ENCODE peak calls at places on chromosomes 1 and 21, in nine cellular contexts. Q, L, X, O, C, M, E, T and Z are unnamed samples.

GRCh38 chr1:162682013-162682419 is 49.8 kb downstream of the DDR2 start:
- DNase-seq in Q (peak; percentile 44), L (no peak), X (no peak), O (no peak), C (no peak), M (no peak), E (no peak), T (no peak), Z (no peak)

GRCh38 chr1:147264158-147264768 is 21.8 kb downstream of the CHD1L start:
- DNase-seq in Q (peak; percentile 79), L (no peak), X (no peak), O (no peak), C (no peak), M (peak; percentile 23), E (no peak), T (no peak), Z (no peak)

GRCh38 chr1:219088778-219089557 is 84.7 kb upstream of the LYPLAL1 start:
- DNase-seq in Q (peak; percentile 95), L (no peak), X (peak; percentile 64), O (peak; percentile 60), C (peak; percentile 74), M (peak; percentile 78), E (peak; percentile 19), T (peak; percentile 72), Z (peak; percentile 83)

GRCh38 chr21:45336870-45337269 is 49.2 kb upstream of the POFUT2 start:
- DNase-seq in Q (peak; percentile 70), L (no peak), X (no peak), O (peak; percentile 12), C (peak; percentile 48), M (no peak), E (peak; percentile 38), T (no peak), Z (no peak)

GRCh38 chr1:26057189-26057588 is 10.2 kb downstream of the TRIM63 start:
- DNase-seq in Q (no peak), L (no peak), X (no peak), O (no peak), C (no peak), M (no peak), E (no peak), T (no peak), Z (no peak)

GRCh38 chr1:203520315-203520714 is 26.4 kb downstream of the OPTC start:
- DNase-seq in Q (no peak), L (no peak), X (no peak), O (no peak), C (no peak), M (no peak), E (no peak), T (no peak), Z (no peak)

GRCh38 chr1:34840426-34840825 is 19.1 kb downstream of the SMIM12 start:
- DNase-seq in Q (no peak), L (no peak), X (no peak), O (no peak), C (no peak), M (no peak), E (no peak), T (no peak), Z (no peak)

GRCh38 chr1:223756002-223756775 is 43.9 kb downstream of the CAPN2 start:
- DNase-seq in Q (no peak), L (no peak), X (no peak), O (no peak), C (no peak), M (no peak), E (no peak), T (no peak), Z (no peak)

GRCh38 chr1:109263234-109263596 is 13.9 kb downstream of the CELSR2 start:
- DNase-seq in Q (no peak), L (no peak), X (no peak), O (no peak), C (no peak), M (no peak), E (no peak), T (no peak), Z (no peak)

GRCh38 chr1:160491017-160491416 is 32.0 kb downstream of the SLAMF6 start:
- DNase-seq in Q (no peak), L (no peak), X (no peak), O (no peak), C (no peak), M (no peak), E (no peak), T (no peak), Z (no peak)

GRCh38 chr1:52237430-52237829 is 95.5 kb downstream of the ZFYVE9 start:
- DNase-seq in Q (peak; percentile 61), L (no peak), X (no peak), O (no peak), C (no peak), M (peak; percentile 11), E (no peak), T (no peak), Z (peak; percentile 39)

GRCh38 chr21:44872568-44873355 is 728 bp downstream of the PTTG1IP start:
- DNase-seq in Q (peak; percentile 47), L (peak; percentile 71), X (no peak), O (peak; percentile 52), C (peak; percentile 79), M (no peak), E (peak; percentile 46), T (no peak), Z (no peak)

GRCh38 chr1:157107702-157108101 is 8.1 kb upstream of the ETV3L start:
- DNase-seq in Q (no peak), L (no peak), X (no peak), O (no peak), C (peak; percentile 43), M (no peak), E (no peak), T (no peak), Z (no peak)

GRCh38 chr1:164320780-164321683 is 238.0 kb upstream of the PBX1 start:
- DNase-seq in Q (peak; percentile 53), L (peak; percentile 61), X (no peak), O (peak; percentile 24), C (peak; percentile 64), M (no peak), E (peak; percentile 25), T (no peak), Z (no peak)

GRCh38 chr1:171113377-171113776 is 22.7 kb downstream of the FMO3 start:
- DNase-seq in Q (no peak), L (no peak), X (no peak), O (no peak), C (no peak), M (peak; percentile 13), E (no peak), T (no peak), Z (no peak)

GRCh38 chr1:196180847-196181593 is 427.2 kb downstream of the KCNT2 start:
- DNase-seq in Q (peak; percentile 97), L (no peak), X (peak; percentile 59), O (no peak), C (no peak), M (peak; percentile 69), E (no peak), T (peak; percentile 13), Z (peak; percentile 92)

GRCh38 chr1:94118471-94118870 is 2.5 kb downstream of the ABCA4 start:
- DNase-seq in Q (no peak), L (no peak), X (no peak), O (no peak), C (no peak), M (no peak), E (no peak), T (no peak), Z (no peak)

GRCh38 chr1:86621286-86621685 is 74.4 kb downstream of the CLCA4 start:
- DNase-seq in Q (no peak), L (no peak), X (no peak), O (no peak), C (no peak), M (no peak), E (no peak), T (no peak), Z (no peak)

DNA sequence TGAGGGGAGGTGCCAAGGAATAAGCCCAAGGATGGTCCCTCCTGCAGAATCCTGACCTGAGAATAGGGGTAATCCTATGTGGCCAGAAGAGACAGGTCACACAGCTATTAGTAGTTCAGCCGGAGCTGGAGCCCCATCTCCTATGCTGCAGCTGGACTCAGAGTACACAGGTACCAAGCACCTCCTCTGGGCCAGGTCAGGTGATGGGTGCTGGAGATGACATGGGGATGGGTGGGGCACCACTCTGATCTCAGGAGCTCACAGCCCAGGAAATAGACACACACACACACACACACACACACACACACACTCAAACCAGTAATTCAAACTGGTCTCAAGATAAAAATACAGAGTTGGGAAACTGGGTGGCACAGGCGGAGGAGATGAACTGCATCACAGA is 54.2 kb upstream of the SSBP3 start:
- DNase-seq in Q (no peak), L (no peak), X (no peak), O (no peak), C (peak; percentile 22), M (no peak), E (no peak), T (no peak), Z (peak; percentile 2)
- H3K27ac ChIP-seq in Q (peak overlapping the region; percentile 85), L (no peak overlapping the region), X (no peak overlapping the region), O (no peak overlapping the region), C (no peak overlapping the region), M (no peak overlapping the region), E (no peak overlapping the region), T (no peak overlapping the region), Z (no peak overlapping the region)

GRCh38 chr1:1170891-1171550 is 2.7 kb upstream of the TTLL10 start:
- DNase-seq in Q (no peak), L (peak; percentile 49), X (no peak), O (peak; percentile 9), C (no peak), M (no peak), E (no peak), T (no peak), Z (no peak)
- H3K27ac ChIP-seq in Q (no peak overlapping the region), L (no peak overlapping the region), X (no peak overlapping the region), O (no peak overlapping the region), C (no peak overlapping the region), M (no peak overlapping the region), E (no peak overlapping the region), T (no peak overlapping the region), Z (no peak overlapping the region)

GRCh38 chr1:235984041-235984820 is 80.7 kb downstream of the NID1 start:
- DNase-seq in Q (peak; percentile 85), L (no peak), X (no peak), O (no peak), C (no peak), M (peak; percentile 48), E (no peak), T (no peak), Z (peak; percentile 29)
- H3K27ac ChIP-seq in Q (no peak overlapping the region), L (no peak overlapping the region), X (no peak overlapping the region), O (peak overlapping the region; percentile 63), C (peak overlapping the region; percentile 61), M (peak overlapping the region; percentile 97), E (peak overlapping the region; percentile 70), T (no peak overlapping the region), Z (peak overlapping the region; percentile 7)

DNA sequence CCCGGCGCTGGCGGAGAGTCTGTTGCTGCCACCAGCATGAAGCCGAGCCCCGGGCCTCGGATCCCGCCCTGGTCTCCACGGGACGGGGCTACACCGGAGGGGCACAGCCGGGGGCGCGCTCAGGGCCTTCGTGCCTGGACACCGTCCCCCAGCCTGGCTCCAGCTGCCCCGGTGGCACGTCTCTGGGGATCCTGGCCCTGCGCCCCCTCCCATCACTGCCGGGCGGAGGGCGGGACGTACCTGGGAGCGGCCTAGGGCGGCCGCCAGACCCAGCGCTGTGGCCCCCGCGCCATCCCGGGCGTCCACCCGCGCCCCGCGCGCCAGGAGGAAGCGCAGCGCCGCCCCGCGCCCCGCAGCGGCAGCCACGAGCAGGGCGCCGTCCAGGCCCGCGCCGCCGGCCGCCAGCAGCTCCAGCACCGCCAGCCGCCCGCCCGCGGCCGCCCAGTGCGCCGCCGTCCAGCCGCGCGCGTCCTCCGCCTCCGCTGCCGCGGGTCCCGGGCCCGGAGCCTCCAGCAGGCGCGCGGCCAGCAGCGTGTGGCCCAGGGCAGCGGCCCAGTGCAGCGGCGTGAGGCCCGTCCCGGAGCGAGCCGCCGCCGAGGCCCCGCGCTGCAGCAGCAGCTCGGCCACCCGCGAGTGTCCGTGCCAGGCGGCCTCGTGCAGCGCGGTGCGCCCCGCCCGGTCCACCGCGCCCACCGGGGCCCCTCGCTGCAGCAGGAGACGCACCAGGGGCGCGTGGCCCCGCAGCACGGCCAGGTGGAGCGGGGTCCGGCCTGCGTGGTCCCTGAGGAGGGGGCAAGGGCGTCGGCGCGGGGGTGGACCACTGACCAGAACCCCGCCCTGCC is 1.0 kb downstream of the ANKRD65 start:
- DNase-seq in Q (peak; percentile 39), L (no peak), X (no peak), O (no peak), C (peak; percentile 73), M (no peak), E (no peak), T (no peak), Z (no peak)
- H3K27ac ChIP-seq in Q (no peak overlapping the region), L (no peak overlapping the region), X (no peak overlapping the region), O (peak overlapping the region; percentile 50), C (peak overlapping the region; percentile 81), M (no peak overlapping the region), E (peak overlapping the region; percentile 78), T (no peak overlapping the region), Z (peak overlapping the region; percentile 82)